ENCODE peak calls at places on chromosomes 6 and 20, in seven cellular contexts. C, U, V, Y, E, F and L are unnamed samples.
A peak's percentile ranks its signal among the peaks of the same experiment; 100 is the strongest.

GRCh38 chr20:9576695-9577094 is 62.3 kb downstream of the LAMP5 start:
- DNase-seq in C (no peak), U (no peak), V (no peak), Y (no peak), E (no peak), F (no peak), L (no peak)

GRCh38 chr6:142647436-142648389 is 297.3 kb downstream of the HIVEP2 start:
- DNase-seq in C (no peak), U (no peak), V (no peak), Y (no peak), E (no peak), F (no peak), L (no peak)

GRCh38 chr20:48066851-48067250 is 281.6 kb upstream of the SULF2 start:
- DNase-seq in C (no peak), U (no peak), V (no peak), Y (no peak), E (no peak), F (no peak), L (no peak)

GRCh38 chr6:131602913-131603312 is 25.1 kb downstream of the MED23 start:
- DNase-seq in C (no peak), U (no peak), V (no peak), Y (no peak), E (peak; percentile 87), F (no peak), L (peak; percentile 58)

GRCh38 chr6:75493400-75494064 is at the start of gene FILIP1:
- DNase-seq in C (peak; percentile 59), U (peak; percentile 46), V (peak; percentile 25), Y (peak; percentile 59), E (peak; percentile 60), F (no peak), L (no peak)

GRCh38 chr6:103578115-103578514 is 1281.6 kb downstream of the HACE1 start:
- DNase-seq in C (no peak), U (no peak), V (no peak), Y (no peak), E (no peak), F (no peak), L (no peak)

GRCh38 chr6:142692942-142693341 is 252.0 kb downstream of the HIVEP2 start:
- DNase-seq in C (peak; percentile 82), U (peak; percentile 67), V (peak; percentile 64), Y (peak; percentile 37), E (peak; percentile 89), F (peak; percentile 85), L (peak; percentile 65)

GRCh38 chr20:26209171-26209941 is 512.7 kb upstream of the ZNF337 start:
- DNase-seq in C (no peak), U (no peak), V (no peak), Y (no peak), E (no peak), F (no peak), L (no peak)

GRCh38 chr20:32966881-32967781 is 37.1 kb downstream of the SUN5 start:
- DNase-seq in C (peak; percentile 47), U (peak; percentile 22), V (no peak), Y (no peak), E (no peak), F (no peak), L (no peak)

GRCh38 chr6:106525111-106525884 is 104.0 kb downstream of the RTN4IP1 start:
- DNase-seq in C (no peak), U (no peak), V (no peak), Y (no peak), E (no peak), F (peak; percentile 70), L (peak; percentile 41)

GRCh38 chr20:59633646-59634045 is 29.3 kb downstream of the PHACTR3 start:
- DNase-seq in C (no peak), U (no peak), V (no peak), Y (no peak), E (no peak), F (no peak), L (no peak)

GRCh38 chr6:47633141-47633540 is 65.2 kb upstream of the ADGRF4 start:
- DNase-seq in C (no peak), U (no peak), V (no peak), Y (no peak), E (no peak), F (no peak), L (peak; percentile 41)

GRCh38 chr6:56484669-56485068 is 158.0 kb downstream of the DST start:
- DNase-seq in C (no peak), U (no peak), V (no peak), Y (no peak), E (peak; percentile 49), F (peak; percentile 45), L (peak; percentile 90)

GRCh38 chr20:57223648-57224489 is 42.6 kb downstream of the BMP7 start:
- DNase-seq in C (peak; percentile 58), U (no peak), V (no peak), Y (peak; percentile 27), E (peak; percentile 3), F (no peak), L (peak; percentile 49)

GRCh38 chr6:22657341-22657985 is 88.1 kb downstream of the HDGFL1 start:
- DNase-seq in C (no peak), U (no peak), V (no peak), Y (no peak), E (no peak), F (no peak), L (no peak)

GRCh38 chr6:34836008-34836407 is 44.1 kb downstream of the BLTP3A start:
- DNase-seq in C (no peak), U (no peak), V (no peak), Y (no peak), E (no peak), F (no peak), L (no peak)

GRCh38 chr6:44478158-44478557 is 90.7 kb downstream of the CDC5L start:
- DNase-seq in C (no peak), U (no peak), V (no peak), Y (no peak), E (no peak), F (no peak), L (no peak)

GRCh38 chr20:46970937-46971630 is 76.4 kb downstream of the EYA2 start:
- DNase-seq in C (no peak), U (no peak), V (no peak), Y (no peak), E (peak; percentile 89), F (peak; percentile 24), L (peak; percentile 80)

GRCh38 chr6:134425521-134426316 is 107.8 kb upstream of the SGK1 start:
- DNase-seq in C (no peak), U (no peak), V (no peak), Y (no peak), E (no peak), F (peak; percentile 70), L (peak; percentile 13)

GRCh38 chr20:17014217-17014616 is 212.6 kb upstream of the PCSK2 start:
- DNase-seq in C (no peak), U (no peak), V (no peak), Y (no peak), E (no peak), F (no peak), L (no peak)

GRCh38 chr20:56710577-56711465 is 81.7 kb downstream of the TFAP2C start:
- DNase-seq in C (no peak), U (no peak), V (no peak), Y (no peak), E (peak; percentile 4), F (no peak), L (peak; percentile 97)

GRCh38 chr6:81289229-81289628 is 463.3 kb downstream of the TENT5A start:
- DNase-seq in C (no peak), U (no peak), V (no peak), Y (no peak), E (no peak), F (no peak), L (no peak)

GRCh38 chr6:122399055-122399347 is 451 bp upstream of the HSF2 start:
- DNase-seq in C (no peak), U (no peak), V (no peak), Y (no peak), E (no peak), F (no peak), L (no peak)

GRCh38 chr6:148364056-148364844 is 21.6 kb downstream of the SASH1 start:
- DNase-seq in C (peak; percentile 55), U (no peak), V (no peak), Y (no peak), E (peak; percentile 56), F (peak; percentile 97), L (no peak)
- H3K27ac ChIP-seq in C (peak overlapping the region; percentile 25), U (peak overlapping the region; percentile 87), V (no peak overlapping the region), Y (peak overlapping the region; percentile 92), E (peak overlapping the region; percentile 40), F (peak overlapping the region; percentile 96), L (no peak overlapping the region)

GRCh38 chr6:83192456-83192855 is 609 bp downstream of the PGM3 start:
- DNase-seq in C (no peak), U (no peak), V (no peak), Y (no peak), E (peak; percentile 15), F (no peak), L (peak; percentile 51)
- H3K36me3 ChIP-seq in C (peaks cover 11% of the 10 kb centered on the region), U (peaks cover 2% of the 10 kb centered on the region), V (no peaks in the 10 kb centered on the region), Y (peaks cover 20% of the 10 kb centered on the region), E (peaks cover 2% of the 10 kb centered on the region), F (peaks cover 21% of the 10 kb centered on the region), L (no peaks in the 10 kb centered on the region)

DNA sequence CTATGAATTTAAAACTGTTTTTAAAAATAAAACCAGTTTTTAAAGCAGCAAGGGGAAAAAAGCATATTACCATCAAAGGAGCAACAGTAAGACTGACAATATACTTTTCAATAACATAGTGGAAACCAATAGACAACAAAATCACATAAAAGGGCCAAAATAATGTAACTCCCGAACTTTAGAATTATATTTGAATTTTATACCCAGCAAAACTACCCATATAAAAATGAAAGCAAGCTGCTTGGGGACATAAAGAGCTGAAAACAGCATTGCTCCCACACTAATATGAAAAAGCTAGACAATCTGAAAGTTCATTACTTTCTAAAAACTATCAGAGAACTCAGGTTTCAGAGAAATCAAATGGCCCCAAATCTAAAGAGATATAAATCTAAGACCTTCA is 199.4 kb upstream of the ARID1B start:
- DNase-seq in C (no peak), U (no peak), V (no peak), Y (no peak), E (no peak), F (no peak), L (no peak)
- TF ChIP-seq CTCF in C (no peak), U (no peak), V (no peak), Y (no peak), E (no peak), F (no peak), L (no peak)

GRCh38 chr6:166999845-167000253 is 652 bp downstream of the CEP43 start:
- DNase-seq in C (no peak), U (no peak), V (no peak), Y (no peak), E (peak; percentile 5), F (peak; percentile 47), L (no peak)

GRCh38 chr6:167007930-167008329 is 8.7 kb downstream of the CEP43 start:
- DNase-seq in C (no peak), U (no peak), V (no peak), Y (no peak), E (no peak), F (no peak), L (no peak)

GRCh38 chr6:167000759-167001158 is 1.6 kb downstream of the CEP43 start:
- DNase-seq in C (no peak), U (no peak), V (no peak), Y (no peak), E (no peak), F (no peak), L (no peak)

GRCh38 chr6:167005350-167006159 is 6.4 kb downstream of the CEP43 start:
- DNase-seq in C (peak; percentile 62), U (no peak), V (peak; percentile 78), Y (peak; percentile 67), E (no peak), F (no peak), L (no peak)
- H3K27ac ChIP-seq in C (no peak overlapping the region), U (no peak overlapping the region), V (no peak overlapping the region), Y (no peak overlapping the region), E (no peak overlapping the region), F (no peak overlapping the region), L (no peak overlapping the region)